ENCODE peak calls at places on chromosomes 1 and 21, in four cellular contexts. U is upper lobe of right lung; Q is HFF-Myc; G is CD8-positive, alpha-beta T cell. P is an unnamed sample.

GRCh38 chr1:154478013-154478412 is 24.0 kb upstream of the TDRD10 start:
- DNase-seq in U (no peak), Q (no peak), G (no peak), P (no peak)

GRCh38 chr1:41613646-41614592 is 129.4 kb upstream of the EDN2 start:
- DNase-seq in G (no peak), Q (no peak), U (no peak), P (no peak)

GRCh38 chr1:20678599-20678998 is 17.4 kb upstream of the DDOST start:
- DNase-seq in U (no peak), Q (no peak), G (no peak), P (no peak)

GRCh38 chr1:224065455-224065854 is 48.5 kb upstream of the FBXO28 start:
- DNase-seq in U (no peak), Q (no peak), G (no peak), P (no peak)

GRCh38 chr1:203124546-203125317 is 2.8 kb upstream of the ADORA1 start:
- DNase-seq in Q (no peak), G (no peak), U (peak; percentile 28), P (peak; percentile 52)

GRCh38 chr1:151972533-151973270 is 21.0 kb downstream of the S100A10 start:
- DNase-seq in U (no peak), Q (peak; percentile 76), G (no peak), P (no peak)

GRCh38 chr1:175628548-175629317 is 114.7 kb downstream of the TNR start:
- DNase-seq in Q (no peak), U (no peak), G (no peak), P (no peak)

GRCh38 chr1:112675728-112676381 is 1.4 kb downstream of the MOV10 start:
- DNase-seq in Q (no peak), G (no peak), U (no peak), P (no peak)

GRCh38 chr1:36576118-36576517 is 93.4 kb upstream of the CSF3R start:
- DNase-seq in Q (peak; percentile 7), U (peak; percentile 72), G (peak; percentile 26), P (peak; percentile 79)

GRCh38 chr21:34846601-34847112 is 177.9 kb downstream of the CLIC6 start:
- DNase-seq in G (no peak), Q (peak; percentile 71), U (peak; percentile 70), P (no peak)

GRCh38 chr1:15691434-15692032 is 7.4 kb downstream of the PLEKHM2 start:
- DNase-seq in Q (no peak), G (no peak), U (no peak), P (no peak)

GRCh38 chr1:29415156-29415830 is 179.0 kb downstream of the PTPRU start:
- DNase-seq in U (no peak), Q (no peak), G (no peak), P (peak; percentile 39)
- TF ChIP-seq CTCF in U (no peak), Q (no peak), G (no peak), P (peak; percentile 37)

GRCh38 chr1:70714149-70714548 is 303.1 kb downstream of the CTH start:
- DNase-seq in G (no peak), U (no peak), Q (no peak), P (no peak)
- TF ChIP-seq CTCF in G (no peak), U (no peak), Q (no peak), P (no peak)

GRCh38 chr1:148308832-148309458 is 156.9 kb upstream of the NBPF11 start:
- DNase-seq in Q (peak; percentile 6), U (no peak), G (no peak), P (no peak)

GRCh38 chr1:148310807-148311206 is 158.7 kb upstream of the NBPF11 start:
- DNase-seq in Q (no peak), U (no peak), G (no peak), P (no peak)

GRCh38 chr1:148309940-148310500 is 157.9 kb upstream of the NBPF11 start:
- DNase-seq in U (peak; percentile 90), Q (no peak), G (no peak), P (no peak)

DNA sequence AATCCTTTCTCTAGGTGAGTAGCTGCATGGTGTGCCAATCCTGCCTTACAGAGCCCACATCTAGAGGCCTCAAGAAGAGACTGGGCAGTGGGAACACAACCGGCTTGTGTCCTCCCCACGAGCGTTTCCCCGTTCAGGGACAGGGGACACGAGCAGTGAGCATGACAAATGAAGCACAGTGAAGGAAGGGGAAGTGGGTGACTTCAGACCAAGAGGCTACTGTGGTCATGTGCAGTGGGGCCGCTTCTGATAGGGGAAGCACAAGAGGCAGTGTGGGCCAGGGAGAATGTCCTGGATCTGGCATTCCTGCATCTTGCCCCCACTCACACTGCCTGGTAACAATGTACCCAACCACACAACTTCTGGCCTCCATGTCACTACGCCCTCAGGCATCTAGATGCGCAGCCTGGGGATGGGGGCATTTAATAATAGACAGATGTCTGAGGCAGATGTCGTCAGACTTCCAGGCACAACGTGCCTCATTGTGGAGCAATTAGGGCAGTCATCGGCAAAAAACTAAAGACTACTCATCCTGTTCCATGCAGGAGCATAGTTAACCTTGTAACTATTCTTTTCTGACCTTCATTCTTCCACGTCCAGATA is 155.6 kb upstream of the NBPF11 start:
- DNase-seq in G (no peak), U (no peak), Q (no peak), P (no peak)
- TF ChIP-seq CTCF in G (no peak), U (no peak), Q (no peak), P (no peak)

GRCh38 chr1:220881918-220882891 is 3.0 kb downstream of the HLX start:
- DNase-seq in Q (no peak), U (no peak), G (no peak), P (no peak)
- TF ChIP-seq CTCF in Q (no peak), U (peak; percentile 8), G (no peak), P (peak; percentile 39)

GRCh38 chr1:6602669-6603423 is at the start of gene KLHL21:
- DNase-seq in U (peak; percentile 95), Q (peak; percentile 26), G (peak; percentile 84), P (peak; percentile 85)
- TF ChIP-seq CTCF in U (no peak), Q (no peak), G (no peak), P (no peak)

GRCh38 chr1:231983266-231984193 is 356.9 kb downstream of the DISC1 start:
- DNase-seq in U (no peak), Q (no peak), G (no peak), P (no peak)
- TF ChIP-seq CTCF in U (no peak), Q (no peak), G (no peak), P (no peak)

P was measured in type B pancreatic cell.